ENCODE peak calls at places on chromosomes 4 and X, in four cellular contexts. R is GM23338, S is PC-3, L is IMR-90. H is an unnamed sample. For H3K27me3, the result is how much of the 10 kb centered on the place peaks cover.

GRCh38 chr4:183576701-183577100 is 71.8 kb downstream of the ING2 start:
- DNase-seq in R (no peak), S (no peak), L (peak), H (no peak)

GRCh38 chr4:164011791-164012190 is 517.3 kb downstream of the TMA16 start:
- DNase-seq in R (no peak), S (no peak), L (no peak), H (no peak)

GRCh38 chr4:119227690-119228089 is 15.2 kb downstream of the USP53 start:
- DNase-seq in L (peak), S (no peak), R (no peak), H (no peak)

GRCh38 chr4:184782731-184783472 is 42.9 kb downstream of the ACSL1 start:
- DNase-seq in S (no peak), L (no peak), R (peak), H (no peak)

GRCh38 chr4:139208404-139208945 is 31.5 kb upstream of the ELF2 start:
- DNase-seq in L (peak), S (no peak), R (no peak), H (no peak)

GRCh38 chr4:111268769-111269414 is 646.0 kb upstream of the PITX2 start:
- DNase-seq in L (peak), R (no peak), S (peak), H (no peak)

GRCh38 chrX:19555683-19556082 is 40.4 kb upstream of the MAP3K15 start:
- DNase-seq in L (no peak), R (no peak), S (no peak), H (no peak)

GRCh38 chr4:56828784-56829535 is 7.5 kb upstream of the SPINK2 start:
- DNase-seq in L (peak), S (peak), R (no peak), H (no peak)

GRCh38 chr4:120773641-120774040 is 148.9 kb downstream of the PRDM5 start:
- DNase-seq in R (no peak), L (no peak), S (no peak), H (no peak)

GRCh38 chr4:102601586-102602227 is 100.5 kb downstream of the NFKB1 start:
- DNase-seq in S (peak), L (no peak), R (no peak), H (no peak)

GRCh38 chrX:123860983-123861382 is 1.1 kb downstream of the XIAP start:
- DNase-seq in R (no peak), S (peak), L (peak), H (no peak)

GRCh38 chr4:66178901-66179300 is 508.6 kb upstream of the EPHA5 start:
- DNase-seq in R (peak), L (no peak), S (peak), H (no peak)

GRCh38 chrX:9874483-9874882 is 88.3 kb downstream of the SHROOM2 start:
- DNase-seq in S (peak), L (peak), R (no peak), H (no peak)

GRCh38 chrX:118220509-118220908 is 103.9 kb upstream of the KLHL13 start:
- DNase-seq in R (no peak), L (no peak), S (no peak), H (no peak)

GRCh38 chr4:21476753-21477152 is 471.8 kb downstream of the KCNIP4 start:
- DNase-seq in R (peak), L (no peak), S (peak), H (no peak)

GRCh38 chr4:106222548-106222947 is 93.5 kb downstream of the TBCK start:
- DNase-seq in S (no peak), L (no peak), R (peak), H (no peak)

GRCh38 chr4:74426101-74426500 is 18.8 kb upstream of the AREG start:
- DNase-seq in S (no peak), L (peak), R (no peak), H (no peak)

DNA sequence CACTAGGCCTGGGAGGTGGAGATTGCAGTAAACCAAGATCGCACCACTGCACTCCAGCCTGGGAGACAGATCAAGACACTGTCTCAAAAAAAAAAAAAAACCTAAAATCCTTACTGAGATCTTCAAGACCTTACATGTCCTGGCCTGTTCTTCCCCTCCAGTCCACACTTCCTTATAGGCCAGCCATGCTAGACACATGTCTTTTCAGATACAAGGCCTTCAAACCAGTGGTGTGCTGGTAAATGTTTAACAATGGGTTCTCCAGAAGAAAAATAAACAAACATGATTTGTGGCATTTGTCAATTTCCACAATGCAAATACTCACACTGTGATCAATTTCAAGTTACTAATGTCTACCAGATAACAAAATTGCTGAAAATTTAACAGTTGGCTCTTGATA is 144.7 kb downstream of the ZNF674 start:
- DNase-seq in S (no peak), R (no peak), L (no peak), H (no peak)
- H2AFZ ChIP-seq in S (no peak), R (no peak), L (no peak), H (no peak)

DNA sequence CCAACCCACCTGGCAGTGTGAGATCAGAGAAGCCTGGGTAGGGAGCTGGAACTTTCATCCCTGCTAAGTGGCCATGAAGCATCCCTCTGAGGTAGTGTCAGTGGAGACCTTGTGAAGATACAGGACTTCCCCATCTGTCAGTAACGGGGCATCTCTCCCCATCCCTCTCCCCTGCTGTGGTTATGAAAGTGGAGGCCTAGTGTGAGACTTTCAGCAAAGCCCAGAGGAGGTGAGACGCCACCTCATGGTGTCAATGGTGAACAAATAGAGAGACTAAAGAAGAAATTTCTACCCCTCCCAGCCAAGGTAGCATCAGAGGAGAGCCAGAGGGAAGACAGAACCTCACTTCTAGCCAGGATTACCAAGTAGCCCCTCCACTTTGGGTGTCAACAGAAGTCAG is 150.2 kb downstream of the VEGFC start:
- DNase-seq in L (no peak), S (no peak), R (peak), H (no peak)
- TF ChIP-seq CTCF in L (no peak), S (no peak), R (peak), H (no peak)

DNA sequence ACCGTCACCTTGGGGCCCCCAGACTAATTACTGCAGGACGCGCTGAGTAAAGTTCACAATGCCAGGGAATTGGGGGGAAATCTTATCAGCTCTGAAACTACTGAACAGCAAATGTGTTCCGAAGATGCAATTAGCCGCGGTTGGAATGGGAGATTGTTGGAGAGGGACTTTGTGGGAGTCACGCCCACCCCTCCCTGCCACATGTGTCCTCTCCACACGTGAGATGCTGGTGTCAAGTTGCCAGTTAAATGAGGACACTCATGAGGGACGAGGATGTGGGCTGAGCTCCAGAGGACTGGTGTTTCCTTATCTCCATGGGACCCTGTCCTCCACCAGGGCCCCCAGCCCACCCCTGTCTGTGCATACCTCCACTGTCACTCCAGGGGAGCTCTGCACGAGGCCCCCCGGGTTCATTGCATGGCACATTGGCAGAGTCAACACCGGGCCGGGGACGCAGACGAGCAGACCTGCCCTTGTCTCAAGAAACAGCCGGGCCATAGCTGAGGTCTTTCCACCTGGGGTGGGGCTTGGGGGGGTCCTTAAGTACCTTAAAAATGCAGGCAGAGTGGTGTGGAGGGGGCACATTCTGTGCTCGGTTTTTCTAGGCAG is 175.4 kb upstream of the PSAPL1 start:
- DNase-seq in R (no peak), L (no peak), S (no peak), H (no peak)
- H3K27me3 ChIP-seq in R (under half), L (under half), S (under half), H (under half)

GRCh38 chrX:48632207-48632606 is 34.9 kb downstream of the WDR13 start:
- DNase-seq in S (no peak), L (no peak), R (no peak), H (no peak)
- H2AFZ ChIP-seq in S (no peak), L (no peak), R (no peak), H (no peak)

DNA sequence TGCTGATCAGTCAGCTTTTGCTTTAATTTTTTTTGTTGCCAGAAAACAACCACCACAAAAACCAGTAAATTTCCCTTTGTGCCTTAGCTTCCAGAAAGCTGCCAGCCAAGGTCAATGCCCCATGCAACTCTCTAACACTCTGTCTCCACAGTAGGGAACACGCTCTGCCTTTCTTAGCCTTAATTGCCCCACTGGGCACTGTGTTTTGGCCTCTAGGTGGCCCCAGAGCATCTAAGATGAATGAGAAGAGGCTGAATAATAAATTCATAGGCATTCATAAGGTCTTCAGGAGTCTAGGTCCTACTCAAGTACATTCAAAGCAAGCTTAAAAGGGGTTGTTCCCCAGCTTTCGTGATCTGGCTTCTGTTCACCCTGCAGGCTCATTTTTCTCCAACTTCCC is 57.7 kb upstream of the PASD1 start:
- DNase-seq in S (peak), R (peak), L (no peak), H (peak)
- TF ChIP-seq CTCF in S (peak), R (peak), L (peak), H (peak)

GRCh38 chr4:41365726-41366125 is 109.0 kb downstream of the UCHL1 start:
- DNase-seq in L (no peak), S (no peak), R (peak), H (no peak)

GRCh38 chr4:41363384-41363981 is 106.8 kb downstream of the UCHL1 start:
- DNase-seq in L (no peak), R (peak), S (peak), H (peak)

GRCh38 chr4:41362647-41363383 is 106.1 kb downstream of the UCHL1 start:
- DNase-seq in R (peak), S (no peak), L (no peak), H (no peak)

GRCh38 chr4:41366911-41367517 is 110.3 kb downstream of the UCHL1 start:
- DNase-seq in R (no peak), L (no peak), S (no peak), H (no peak)

GRCh38 chr4:41364871-41365270 is 108.1 kb downstream of the UCHL1 start:
- DNase-seq in S (no peak), R (no peak), L (no peak), H (no peak)
- H3K27me3 ChIP-seq in S (under half), R (half or more), L (under half), H (under half)

GRCh38 chrX:47233333-47234113 is 714 bp downstream of the USP11 start:
- DNase-seq in L (peak), S (peak), R (peak), H (peak)
- H2AFZ ChIP-seq in L (peak), S (no peak), R (no peak), H (no peak)

DNA sequence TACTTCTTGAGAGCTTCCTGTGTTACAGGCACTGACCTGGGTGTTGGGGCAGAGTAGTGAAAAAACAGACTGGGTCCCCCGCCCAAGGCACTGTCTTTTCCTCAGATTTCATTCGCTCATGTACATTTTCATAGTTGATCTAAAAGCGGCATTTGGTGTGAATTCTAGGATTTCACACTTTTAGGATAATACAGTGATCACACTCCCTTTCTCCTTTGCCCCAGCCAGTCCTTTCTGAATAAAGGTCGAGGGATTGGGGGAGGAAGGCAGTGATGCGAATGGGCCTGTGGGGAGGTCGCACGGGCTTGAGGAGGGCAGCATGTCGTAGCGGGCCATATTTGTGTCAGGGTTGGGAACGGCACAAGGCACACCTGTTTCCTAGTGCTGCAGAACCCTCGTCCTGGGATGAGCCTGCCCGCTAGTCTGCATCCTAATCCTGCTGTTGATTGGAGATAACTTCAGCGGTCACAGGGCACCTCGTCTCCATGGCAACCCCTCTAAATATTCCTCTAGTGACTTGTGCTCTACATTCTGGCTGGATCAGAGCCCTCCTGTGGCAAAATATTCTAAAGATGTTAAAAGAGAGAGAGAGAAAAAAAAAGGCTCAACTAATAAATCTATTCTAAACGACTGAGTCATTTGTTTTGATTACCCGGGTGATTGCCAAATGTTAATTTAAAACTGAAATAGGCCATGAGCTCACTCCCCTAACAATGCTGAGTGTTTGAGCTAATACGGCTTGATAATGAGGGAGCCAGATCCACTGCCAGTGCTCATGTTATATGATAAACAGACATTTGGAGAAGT is 21.8 kb downstream of the FHL1 start:
- DNase-seq in R (peak), L (peak), S (peak), H (peak)
- TF ChIP-seq CTCF in R (no peak), L (peak), S (no peak), H (no peak)

DNA sequence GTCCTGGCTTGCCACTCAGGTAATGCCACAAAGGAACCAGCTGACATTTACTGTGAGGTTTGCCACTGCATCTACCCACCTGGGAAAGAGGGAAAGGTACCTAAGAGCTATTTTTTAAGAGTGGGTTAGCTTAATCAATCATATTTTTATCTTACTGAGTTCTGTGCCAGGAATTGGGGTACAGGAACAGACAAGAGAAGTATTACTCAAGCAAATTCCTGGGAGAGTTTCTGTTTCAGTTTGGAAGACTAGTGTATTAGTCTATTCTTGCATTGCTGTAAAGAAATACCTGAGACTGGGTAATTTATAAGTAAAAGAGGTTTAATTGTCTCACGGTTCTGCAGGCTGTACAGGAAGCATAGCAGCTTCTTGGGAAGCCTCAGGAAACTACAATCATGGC is 23.2 kb downstream of the PSMD10 start:
- DNase-seq in S (no peak), R (no peak), L (no peak), H (no peak)
- H3K27me3 ChIP-seq in S (under half), R (under half), L (under half), H (under half)

DNA sequence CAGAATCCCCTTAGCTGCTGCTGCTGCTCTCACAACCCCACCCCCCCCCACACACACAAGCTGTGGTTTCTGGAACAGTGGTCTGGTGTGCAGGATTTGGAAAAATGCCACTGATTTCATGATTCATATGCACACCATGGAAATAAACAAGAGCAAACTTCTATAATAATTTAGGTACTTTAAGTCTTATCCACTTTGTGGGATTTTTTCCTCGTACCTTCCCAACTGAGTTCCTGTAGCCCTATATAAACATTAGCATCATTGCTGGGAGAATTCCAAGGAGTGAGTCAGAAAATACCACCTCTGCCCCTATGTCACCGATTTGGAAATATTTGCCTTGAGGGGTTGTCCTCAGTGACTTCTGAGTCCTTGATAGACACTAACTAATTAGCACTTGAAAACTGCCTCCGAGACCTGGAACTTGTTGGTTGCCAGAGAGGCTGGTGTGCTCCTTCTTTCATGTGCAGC is 61.6 kb downstream of the CPE start:
- DNase-seq in S (peak), L (peak), R (peak), H (peak)
- H2AFZ ChIP-seq in S (no peak), L (no peak), R (no peak), H (no peak)